ENCODE peak calls at places on chromosome 18, in seven cellular contexts. E is body of pancreas, Q is PC-9, V is left lung, W is A549, P is epithelial cell of esophagus, Y is fibroblast of the aortic adventitia. L is an unnamed sample.

GRCh38 chr18:37570336-37570930 is 4.8 kb upstream of the CELF4 start:
- DNase-seq in E (no peak), Q (no peak), V (no peak), W (no peak), P (no peak), Y (no peak), L (peak)

GRCh38 chr18:13278231-13278630 is 59.7 kb downstream of the LDLRAD4 start:
- DNase-seq in E (no peak), Q (no peak), V (no peak), W (no peak), P (no peak), Y (no peak), L (peak)

GRCh38 chr18:6219116-6219717 is 195.5 kb downstream of the L3MBTL4 start:
- DNase-seq in E (peak), Q (no peak), V (no peak), W (peak), P (no peak), Y (peak), L (no peak)

GRCh38 chr18:49814147-49814499 is 790 bp upstream of the ACAA2 start:
- DNase-seq in E (peak), Q (no peak), V (peak), W (peak), P (peak), Y (peak), L (peak)

GRCh38 chr18:31105733-31106132 is 3.5 kb upstream of the DSC2 start:
- DNase-seq in E (no peak), Q (no peak), V (no peak), W (no peak), P (no peak), Y (no peak), L (no peak)

GRCh38 chr18:51614033-51614432 is 416.6 kb upstream of the MEX3C start:
- DNase-seq in E (peak), Q (peak), V (no peak), W (peak), P (peak), Y (peak), L (no peak)

GRCh38 chr18:14747513-14748474 is at the start of gene ANKRD30B:
- DNase-seq in E (peak), Q (no peak), V (no peak), W (no peak), P (no peak), Y (no peak), L (no peak)

GRCh38 chr18:78976697-78977626 is 2.7 kb upstream of the SALL3 start:
- DNase-seq in E (no peak), Q (no peak), V (no peak), W (no peak), P (no peak), Y (no peak), L (peak)

GRCh38 chr18:59249186-59249774 is 24.0 kb downstream of the RAX start:
- DNase-seq in E (peak), Q (peak), V (no peak), W (peak), P (peak), Y (peak), L (peak)

GRCh38 chr18:33154049-33154448 is 286.5 kb downstream of the CCDC178 start:
- DNase-seq in E (no peak), Q (no peak), V (no peak), W (no peak), P (no peak), Y (no peak), L (no peak)

GRCh38 chr18:62834715-62835114 is 119.4 kb downstream of the PHLPP1 start:
- DNase-seq in E (no peak), Q (no peak), V (no peak), W (no peak), P (no peak), Y (no peak), L (no peak)

GRCh38 chr18:72114801-72115594 is 429.1 kb downstream of the CBLN2 start:
- DNase-seq in E (no peak), Q (no peak), V (no peak), W (peak), P (peak), Y (no peak), L (no peak)

GRCh38 chr18:59477849-59478248 is 118.8 kb upstream of the LMAN1 start:
- DNase-seq in E (no peak), Q (no peak), V (no peak), W (no peak), P (no peak), Y (no peak), L (no peak)

GRCh38 chr18:13003466-13003896 is 12.3 kb downstream of the CEP192 start:
- DNase-seq in E (no peak), Q (no peak), V (no peak), W (peak), P (peak), Y (peak), L (no peak)

GRCh38 chr18:32238635-32239268 is 48.9 kb downstream of the MEP1B start:
- DNase-seq in E (no peak), Q (no peak), V (no peak), W (no peak), P (no peak), Y (no peak), L (no peak)

GRCh38 chr18:59612461-59612860 is 84.8 kb downstream of the CCBE1 start:
- DNase-seq in E (no peak), Q (no peak), V (no peak), W (no peak), P (no peak), Y (peak), L (no peak)

GRCh38 chr18:63961430-63961980 is 8.4 kb upstream of the SERPINB8 start:
- DNase-seq in E (no peak), Q (no peak), V (no peak), W (no peak), P (no peak), Y (no peak), L (no peak)

GRCh38 chr18:8619041-8619440 is 9.8 kb downstream of the RAB12 start:
- DNase-seq in E (no peak), Q (no peak), V (no peak), W (no peak), P (no peak), Y (no peak), L (no peak)

GRCh38 chr18:34153711-34154110 is 71.0 kb downstream of the NOL4 start:
- DNase-seq in E (peak), Q (no peak), V (no peak), W (peak), P (no peak), Y (peak), L (no peak)

GRCh38 chr18:58784601-58785137 is 80.0 kb upstream of the ZNF532 start:
- DNase-seq in E (no peak), Q (no peak), V (no peak), W (peak), P (peak), Y (no peak), L (no peak)

GRCh38 chr18:22277758-22278157 is 108.4 kb downstream of the GATA6 start:
- DNase-seq in E (no peak), Q (no peak), V (no peak), W (no peak), P (no peak), Y (peak), L (no peak)

GRCh38 chr18:48855422-48856377 is 95.1 kb downstream of the SMAD7 start:
- DNase-seq in E (no peak), Q (peak), V (no peak), W (no peak), P (no peak), Y (peak), L (no peak)

GRCh38 chr18:58533771-58534170 is 95.1 kb downstream of the ALPK2 start:
- DNase-seq in E (no peak), Q (no peak), V (no peak), W (no peak), P (no peak), Y (no peak), L (no peak)

GRCh38 chr18:52869942-52870907 is 530.2 kb downstream of the DCC start:
- DNase-seq in E (peak), Q (no peak), V (no peak), W (peak), P (no peak), Y (no peak), L (no peak)

GRCh38 chr18:62950246-62950645 is 234.9 kb downstream of the PHLPP1 start:
- DNase-seq in E (no peak), Q (no peak), V (no peak), W (no peak), P (no peak), Y (no peak), L (no peak)

GRCh38 chr18:32010124-32010745 is 8.4 kb upstream of the RNF125 start:
- DNase-seq in E (no peak), Q (no peak), V (no peak), W (no peak), P (peak), Y (no peak), L (no peak)

GRCh38 chr18:944440-944839 is 39.8 kb downstream of the ADCYAP1 start:
- DNase-seq in E (no peak), Q (peak), V (no peak), W (no peak), P (peak), Y (peak), L (no peak)

GRCh38 chr18:50898908-50899307 is 20.0 kb downstream of the ME2 start:
- DNase-seq in E (no peak), Q (no peak), V (no peak), W (no peak), P (no peak), Y (no peak), L (no peak)

GRCh38 chr18:56799756-56800155 is 148.6 kb downstream of the WDR7 start:
- DNase-seq in E (no peak), Q (no peak), V (no peak), W (no peak), P (peak), Y (peak), L (no peak)

GRCh38 chr18:56873441-56874140 is 222.4 kb downstream of the WDR7 start:
- DNase-seq in E (no peak), Q (no peak), V (no peak), W (no peak), P (peak), Y (no peak), L (no peak)

GRCh38 chr18:26190506-26190905 is 35.7 kb upstream of the TAF4B start:
- DNase-seq in E (no peak), Q (no peak), V (no peak), W (no peak), P (no peak), Y (no peak), L (no peak)
- H3K4me3 ChIP-seq in E (no peak), Q (no peak), V (no peak), W (no peak), P (no peak), Y (no peak), L (no peak)

DNA sequence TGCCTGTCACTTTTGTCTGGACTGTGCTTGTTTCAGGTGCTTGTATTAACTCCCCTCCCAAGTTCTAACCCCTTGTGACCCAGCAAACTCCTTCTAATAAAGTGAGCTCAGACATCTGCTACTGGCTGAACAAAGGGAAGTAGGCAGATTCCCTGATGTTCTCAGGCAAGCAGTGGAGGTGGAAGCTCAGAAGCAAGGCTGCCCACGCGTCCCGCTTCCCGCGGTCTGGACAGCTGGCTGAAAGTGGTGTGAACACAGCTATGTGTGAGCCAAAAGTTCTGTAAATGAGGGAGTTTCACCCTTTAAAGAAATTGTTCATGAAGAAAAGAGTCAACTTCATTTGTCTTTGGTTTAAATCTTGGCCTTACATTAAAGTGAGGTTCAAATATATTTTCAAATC is 40.0 kb downstream of the NAPG start:
- DNase-seq in E (no peak), Q (no peak), V (no peak), W (no peak), P (no peak), Y (no peak), L (peak)
- TF ChIP-seq CTCF in E (no peak), Q (no peak), V (no peak), W (no peak), P (no peak), Y (no peak), L (no peak)

GRCh38 chr18:74654637-74655036 is 57.0 kb downstream of the ZNF407 start:
- DNase-seq in E (no peak), Q (peak), V (no peak), W (peak), P (peak), Y (peak), L (no peak)
- H3K4me3 ChIP-seq in E (no peak), Q (no peak), V (no peak), W (no peak), P (no peak), Y (no peak), L (no peak)

GRCh38 chr18:45355944-45356520 is 259.2 kb upstream of the SLC14A2 start:
- DNase-seq in E (peak), Q (no peak), V (no peak), W (no peak), P (no peak), Y (no peak), L (no peak)
- TF ChIP-seq CTCF in E (no peak), Q (no peak), V (no peak), W (no peak), P (no peak), Y (no peak), L (no peak)